ENCODE peak calls at places on chromosomes 6 and 20, in six cellular contexts. O is posterior vena cava, X is occipital lobe, M is AG09309, T is HFFc6, Q is NCI-H1105. A is an unnamed sample.
A peak's percentile ranks its signal among the peaks of the same experiment; 100 is the strongest.

GRCh38 chr6:137873273-137873762 is 6.3 kb downstream of the TNFAIP3 start:
- DNase-seq in O (no peak), X (no peak), M (peak; percentile 93), T (peak; percentile 54), Q (no peak), A (no peak)

GRCh38 chr20:9660236-9660868 is 146.0 kb downstream of the LAMP5 start:
- DNase-seq in O (no peak), X (no peak), M (no peak), T (no peak), Q (no peak), A (no peak)

GRCh38 chr6:132648356-132648755 is 10.6 kb downstream of the TAAR1 start:
- DNase-seq in O (no peak), X (no peak), M (peak; percentile 56), T (peak; percentile 25), Q (no peak), A (no peak)

GRCh38 chr6:139600919-139601470 is 226.5 kb upstream of the CITED2 start:
- DNase-seq in O (no peak), X (no peak), M (no peak), T (no peak), Q (no peak), A (no peak)

GRCh38 chr20:49893242-49894072 is 21.9 kb downstream of the SPATA2 start:
- DNase-seq in O (peak; percentile 65), X (no peak), M (no peak), T (no peak), Q (no peak), A (peak; percentile 41)

GRCh38 chr20:1472556-1473243 is 6.1 kb upstream of the NSFL1C start:
- DNase-seq in O (no peak), X (no peak), M (no peak), T (no peak), Q (no peak), A (no peak)

GRCh38 chr20:34302312-34302722 is 838 bp downstream of the AHCY start:
- DNase-seq in O (no peak), X (no peak), M (no peak), T (peak; percentile 21), Q (no peak), A (no peak)

GRCh38 chr6:122285292-122285913 is 114.0 kb upstream of the HSF2 start:
- DNase-seq in O (no peak), X (no peak), M (no peak), T (no peak), Q (no peak), A (no peak)

GRCh38 chr6:144661101-144661806 is 376.1 kb downstream of the UTRN start:
- DNase-seq in O (no peak), X (no peak), M (peak; percentile 32), T (peak; percentile 22), Q (no peak), A (no peak)

GRCh38 chr6:48032156-48032555 is 78.8 kb downstream of the PTCHD4 start:
- DNase-seq in O (no peak), X (no peak), M (peak; percentile 52), T (peak; percentile 72), Q (no peak), A (no peak)

GRCh38 chr20:54172856-54173652 is 732 bp downstream of the CYP24A1 start:
- DNase-seq in O (peak; percentile 76), X (no peak), M (no peak), T (no peak), Q (peak; percentile 54), A (no peak)

GRCh38 chr20:49915380-49916145 is at the start of gene SPATA2:
- DNase-seq in O (peak; percentile 99), X (peak; percentile 87), M (peak; percentile 68), T (peak; percentile 92), Q (peak; percentile 95), A (peak; percentile 96)

GRCh38 chr6:3438190-3439167 is 18.4 kb downstream of the SLC22A23 start:
- DNase-seq in O (no peak), X (no peak), M (peak; percentile 39), T (no peak), Q (peak; percentile 46), A (no peak)

GRCh38 chr6:160198577-160199211 is 59.9 kb downstream of the SLC22A2 start:
- DNase-seq in O (no peak), X (no peak), M (no peak), T (no peak), Q (no peak), A (no peak)

GRCh38 chr6:138869343-138869742 is 73.5 kb downstream of the ECT2L start:
- DNase-seq in O (no peak), X (no peak), M (no peak), T (no peak), Q (no peak), A (no peak)

GRCh38 chr6:107658920-107659879 is 164.9 kb downstream of the SCML4 start:
- DNase-seq in O (no peak), X (no peak), M (no peak), T (no peak), Q (no peak), A (no peak)

GRCh38 chr6:105310947-105311346 is 91.9 kb downstream of the PREP start:
- DNase-seq in O (no peak), X (no peak), M (no peak), T (no peak), Q (no peak), A (no peak)

GRCh38 chr6:3905853-3906190 is 56.6 kb downstream of the FAM50B start:
- DNase-seq in O (no peak), X (no peak), M (no peak), T (no peak), Q (no peak), A (no peak)

GRCh38 chr20:17765017-17765416 is 65.3 kb downstream of the BANF2 start:
- DNase-seq in O (no peak), X (no peak), M (no peak), T (no peak), Q (no peak), A (no peak)

GRCh38 chr20:46640044-46640443 is 11.2 kb downstream of the SLC13A3 start:
- DNase-seq in O (no peak), X (no peak), M (no peak), T (no peak), Q (no peak), A (no peak)

GRCh38 chr6:11535801-11536230 is 1.7 kb upstream of the TMEM170B start:
- DNase-seq in O (no peak), X (no peak), M (no peak), T (peak; percentile 25), Q (no peak), A (no peak)

GRCh38 chr20:5864428-5864827 is 85.9 kb downstream of the TRMT6 start:
- DNase-seq in O (no peak), X (no peak), M (no peak), T (no peak), Q (no peak), A (no peak)

GRCh38 chr6:137767931-137768690 is 98.9 kb upstream of the TNFAIP3 start:
- DNase-seq in O (no peak), X (no peak), M (no peak), T (peak; percentile 7), Q (no peak), A (no peak)

GRCh38 chr6:163850874-163851273 is 436.4 kb downstream of the QKI start:
- DNase-seq in O (no peak), X (no peak), M (no peak), T (no peak), Q (no peak), A (no peak)

GRCh38 chr6:89359561-89359960 is 7.0 kb upstream of the UBE2J1 start:
- DNase-seq in O (no peak), X (no peak), M (no peak), T (no peak), Q (no peak), A (no peak)

GRCh38 chr6:155832596-155832995 is 377.0 kb upstream of the NOX3 start:
- DNase-seq in O (no peak), X (no peak), M (no peak), T (peak; percentile 64), Q (no peak), A (no peak)

GRCh38 chr6:42898891-42899361 is 16.9 kb upstream of the PTCRA start:
- DNase-seq in O (peak; percentile 83), X (peak; percentile 22), M (no peak), T (peak; percentile 51), Q (peak; percentile 73), A (no peak)

GRCh38 chr6:107637316-107637715 is 147.4 kb downstream of the SOBP start:
- DNase-seq in O (no peak), X (no peak), M (no peak), T (no peak), Q (no peak), A (no peak)

GRCh38 chr6:6508603-6509002 is 79.9 kb upstream of the LY86 start:
- DNase-seq in O (no peak), X (no peak), M (no peak), T (no peak), Q (no peak), A (no peak)

GRCh38 chr6:158170656-158171081 is 2.5 kb downstream of the GTF2H5 start:
- DNase-seq in O (no peak), X (no peak), M (peak; percentile 79), T (peak; percentile 77), Q (no peak), A (no peak)

A was measured in chondrocyte.